ENCODE peak calls at places on chromosomes 12 and 14, in ten cellular contexts. T is tibial nerve; I is lower lobe of right lung; A is neuronal stem cell; B is AG09309; W is CD8-positive, alpha-beta memory T cell; L is mucosa of descending colon; R is GM23248; H is cardiac fibroblast; C is astrocyte of the cerebellum. U is an unnamed sample.

GRCh38 chr12:25694072-25694471 is 141.0 kb upstream of the LMNTD1 start:
- DNase-seq in T (peak), I (no peak), A (no peak), B (peak), W (no peak), L (no peak), R (peak), H (peak), C (no peak), U (peak)

GRCh38 chr14:101442451-101442850 is 118.8 kb upstream of the DIO3 start:
- DNase-seq in T (no peak), I (no peak), A (no peak), B (no peak), W (peak), L (no peak), R (no peak), H (no peak), C (no peak), U (no peak)

GRCh38 chr14:101681795-101682194 is 79.7 kb upstream of the PPP2R5C start:
- DNase-seq in T (no peak), I (no peak), A (no peak), B (no peak), W (no peak), L (no peak), R (no peak), H (no peak), C (no peak), U (no peak)

GRCh38 chr14:50397461-50398196 is 948 bp upstream of the CDKL1 start:
- DNase-seq in T (peak), I (no peak), A (no peak), B (no peak), W (no peak), L (no peak), R (peak), H (peak), C (no peak), U (no peak)

GRCh38 chr14:71620401-71620800 is 311.8 kb upstream of the RGS6 start:
- DNase-seq in T (no peak), I (no peak), A (no peak), B (no peak), W (no peak), L (no peak), R (peak), H (peak), C (no peak), U (peak)

GRCh38 chr14:78340250-78340649 is 170.1 kb downstream of the NRXN3 start:
- DNase-seq in T (no peak), I (no peak), A (no peak), B (no peak), W (no peak), L (no peak), R (no peak), H (no peak), C (no peak), U (no peak)

GRCh38 chr12:6352198-6353173 is 10.6 kb upstream of the TNFRSF1A start:
- DNase-seq in T (no peak), I (no peak), A (no peak), B (no peak), W (no peak), L (no peak), R (no peak), H (no peak), C (no peak), U (no peak)

GRCh38 chr12:24069532-24070395 is 120.3 kb upstream of the SOX5 start:
- DNase-seq in T (no peak), I (no peak), A (peak), B (no peak), W (no peak), L (no peak), R (no peak), H (peak), C (no peak), U (no peak)

GRCh38 chr12:81859521-81859920 is 100.4 kb upstream of the PPFIA2 start:
- DNase-seq in T (no peak), I (no peak), A (no peak), B (no peak), W (no peak), L (no peak), R (no peak), H (no peak), C (no peak), U (no peak)

GRCh38 chr14:64464695-64465094 is 604 bp upstream of the AKAP5 start:
- DNase-seq in T (no peak), I (no peak), A (no peak), B (no peak), W (no peak), L (no peak), R (no peak), H (no peak), C (no peak), U (no peak)

GRCh38 chr14:51666831-51667230 is 15.1 kb downstream of the FRMD6 start:
- DNase-seq in T (no peak), I (no peak), A (no peak), B (no peak), W (no peak), L (no peak), R (no peak), H (peak), C (no peak), U (no peak)

GRCh38 chr12:16523570-16524331 is 82.2 kb downstream of the LMO3 start:
- DNase-seq in T (no peak), I (no peak), A (no peak), B (no peak), W (no peak), L (no peak), R (peak), H (peak), C (no peak), U (no peak)

GRCh38 chr12:33000016-33000415 is 103.4 kb upstream of the PKP2 start:
- DNase-seq in T (no peak), I (no peak), A (no peak), B (no peak), W (no peak), L (no peak), R (no peak), H (no peak), C (no peak), U (no peak)

GRCh38 chr12:121812320-121812871 is 8.6 kb downstream of the SETD1B start:
- DNase-seq in T (peak), I (peak), A (peak), B (no peak), W (no peak), L (peak), R (peak), H (peak), C (no peak), U (no peak)

GRCh38 chr14:59278111-59278510 is 89.6 kb downstream of the DAAM1 start:
- DNase-seq in T (no peak), I (no peak), A (no peak), B (no peak), W (no peak), L (no peak), R (peak), H (peak), C (peak), U (peak)

GRCh38 chr12:52032431-52032796 is 18.8 kb upstream of the NR4A1 start:
- DNase-seq in T (peak), I (no peak), A (no peak), B (no peak), W (no peak), L (no peak), R (peak), H (peak), C (peak), U (no peak)

GRCh38 chr12:62434504-62435336 is 31.9 kb upstream of the MON2 start:
- DNase-seq in T (no peak), I (no peak), A (no peak), B (no peak), W (no peak), L (no peak), R (peak), H (no peak), C (no peak), U (no peak)

GRCh38 chr12:55715169-55715764 is 579 bp upstream of the BLOC1S1 start:
- DNase-seq in T (no peak), I (no peak), A (no peak), B (no peak), W (no peak), L (no peak), R (no peak), H (no peak), C (no peak), U (no peak)

GRCh38 chr12:117090816-117091711 is 8.2 kb downstream of the TESC start:
- DNase-seq in T (no peak), I (peak), A (no peak), B (no peak), W (no peak), L (no peak), R (no peak), H (no peak), C (no peak), U (no peak)

GRCh38 chr14:69573841-69574265 is 818 bp downstream of the CCDC177 start:
- DNase-seq in T (no peak), I (no peak), A (peak), B (no peak), W (no peak), L (no peak), R (peak), H (no peak), C (no peak), U (no peak)

GRCh38 chr12:130196827-130197226 is 34.6 kb downstream of the FZD10 start:
- DNase-seq in T (no peak), I (no peak), A (no peak), B (no peak), W (no peak), L (no peak), R (no peak), H (no peak), C (no peak), U (no peak)

GRCh38 chr14:95182379-95182778 is 25.1 kb upstream of the DICER1 start:
- DNase-seq in T (no peak), I (no peak), A (no peak), B (no peak), W (no peak), L (no peak), R (no peak), H (no peak), C (no peak), U (no peak)

GRCh38 chr12:96881608-96882007 is 25.4 kb upstream of the NEDD1 start:
- DNase-seq in T (no peak), I (no peak), A (no peak), B (no peak), W (no peak), L (no peak), R (no peak), H (no peak), C (no peak), U (no peak)

GRCh38 chr14:66038214-66038977 is 447.8 kb upstream of the CCDC196 start:
- DNase-seq in T (peak), I (no peak), A (no peak), B (peak), W (no peak), L (no peak), R (peak), H (peak), C (no peak), U (peak)

GRCh38 chr12:81942588-81942987 is 183.4 kb upstream of the PPFIA2 start:
- DNase-seq in T (no peak), I (no peak), A (no peak), B (no peak), W (peak), L (no peak), R (no peak), H (no peak), C (no peak), U (no peak)

GRCh38 chr12:29416748-29417147 is 35.8 kb upstream of the ERGIC2 start:
- DNase-seq in T (no peak), I (no peak), A (no peak), B (no peak), W (no peak), L (no peak), R (no peak), H (no peak), C (no peak), U (no peak)

GRCh38 chr14:42930058-42930457 is 1323.4 kb downstream of the LRFN5 start:
- DNase-seq in T (no peak), I (no peak), A (no peak), B (no peak), W (no peak), L (no peak), R (no peak), H (no peak), C (no peak), U (peak)

GRCh38 chr14:32367501-32367900 is 38.4 kb downstream of the AKAP6 start:
- DNase-seq in T (no peak), I (no peak), A (no peak), B (no peak), W (no peak), L (no peak), R (peak), H (peak), C (no peak), U (no peak)

DNA sequence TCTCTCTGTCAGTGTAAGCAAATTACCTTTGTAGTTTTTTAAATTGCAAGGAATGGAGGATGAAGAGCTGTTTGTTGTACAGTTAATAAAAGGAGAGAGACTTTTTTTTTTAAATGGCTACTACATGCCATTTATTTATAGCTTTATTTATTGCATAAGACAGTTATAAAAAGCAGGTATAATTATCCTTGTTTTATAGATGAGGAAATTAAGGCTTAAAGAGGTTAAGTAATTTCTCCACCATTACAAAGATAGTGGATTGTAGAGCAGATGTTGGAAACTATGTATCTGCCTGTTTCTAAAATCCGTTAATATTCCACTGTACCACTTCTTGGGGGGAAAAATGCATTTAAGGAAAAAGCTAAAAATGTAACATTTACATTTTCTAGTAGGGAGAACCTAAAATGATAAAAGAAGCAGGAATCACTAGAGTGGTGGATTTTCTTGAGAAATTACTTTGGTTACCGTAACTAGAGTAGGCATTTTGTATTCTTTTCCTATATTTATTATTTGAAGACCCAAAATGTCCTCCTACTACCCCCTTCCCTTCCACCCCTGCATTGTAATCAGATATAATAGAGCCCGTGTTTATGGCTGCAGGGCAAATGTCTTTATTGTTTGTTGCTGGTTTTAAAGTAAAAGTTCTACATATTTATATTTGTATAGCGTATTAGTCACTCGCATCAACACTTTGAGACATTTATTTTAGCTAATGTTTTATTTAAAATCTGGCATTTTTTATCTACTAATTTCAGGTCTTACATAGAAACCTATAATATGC is 2.3 kb downstream of the SNAPC1 start:
- DNase-seq in T (no peak), I (no peak), A (no peak), B (no peak), W (no peak), L (no peak), R (peak), H (peak), C (no peak), U (no peak)
- H3K4me3 ChIP-seq in T (no peak), I (no peak), A (no peak), B (no peak), W (no peak), L (no peak), R (peak), H (peak), C (peak), U (peak)

DNA sequence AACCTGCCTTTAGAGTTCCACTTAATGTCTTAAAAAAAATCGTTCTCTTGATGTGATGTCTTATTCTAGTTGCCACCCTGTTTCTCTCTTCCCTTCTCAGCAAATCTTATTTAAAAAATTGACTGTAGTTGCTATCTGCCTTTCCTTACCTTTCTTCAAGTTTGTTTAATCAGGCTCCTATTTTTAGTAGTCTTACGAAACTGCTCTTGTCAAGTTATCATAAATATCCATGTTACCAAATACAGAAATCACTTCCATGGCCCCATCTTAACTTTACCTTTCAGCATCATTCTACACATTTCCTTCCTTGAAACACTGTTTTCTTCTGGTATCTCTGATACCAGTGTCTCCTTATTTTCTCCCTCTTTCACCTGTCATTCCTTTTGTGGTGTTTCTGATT is 227.3 kb downstream of the ERC1 start:
- DNase-seq in T (no peak), I (no peak), A (no peak), B (no peak), W (no peak), L (no peak), R (no peak), H (no peak), C (no peak), U (no peak)
- H3K4me3 ChIP-seq in T (no peak), I (no peak), A (no peak), B (no peak), W (no peak), L (no peak), R (no peak), H (no peak), C (no peak), U (no peak)

GRCh38 chr12:112777387-112778025 is 14.0 kb upstream of the RPH3A start:
- DNase-seq in T (no peak), I (no peak), A (peak), B (no peak), W (no peak), L (no peak), R (no peak), H (no peak), C (no peak), U (no peak)
- H3K4me3 ChIP-seq in T (no peak), I (no peak), A (no peak), B (no peak), W (no peak), L (no peak), R (no peak), H (no peak), C (no peak), U (no peak)

GRCh38 chr14:89493406-89493805 is 76.4 kb upstream of the FOXN3 start:
- DNase-seq in T (no peak), I (no peak), A (no peak), B (no peak), W (no peak), L (no peak), R (no peak), H (no peak), C (no peak), U (no peak)
- H3K4me3 ChIP-seq in T (no peak), I (no peak), A (no peak), B (no peak), W (no peak), L (no peak), R (no peak), H (no peak), C (no peak), U (no peak)

GRCh38 chr12:47082963-47083621 is 3.3 kb upstream of the AMIGO2 start:
- DNase-seq in T (peak), I (no peak), A (no peak), B (peak), W (no peak), L (no peak), R (peak), H (peak), C (peak), U (peak)
- H3K4me3 ChIP-seq in T (no peak), I (no peak), A (no peak), B (no peak), W (no peak), L (no peak), R (no peak), H (no peak), C (no peak), U (no peak)

GRCh38 chr14:103073876-103074698 is 9.9 kb upstream of the LBHD2 start:
- DNase-seq in T (no peak), I (no peak), A (no peak), B (no peak), W (no peak), L (peak), R (peak), H (no peak), C (no peak), U (no peak)

GRCh38 chr14:103073367-103073875 is 10.6 kb upstream of the LBHD2 start:
- DNase-seq in T (no peak), I (no peak), A (no peak), B (no peak), W (no peak), L (peak), R (no peak), H (no peak), C (no peak), U (no peak)

GRCh38 chr14:103071544-103072251 is 12.3 kb upstream of the LBHD2 start:
- DNase-seq in T (no peak), I (peak), A (no peak), B (no peak), W (no peak), L (peak), R (peak), H (peak), C (no peak), U (no peak)

GRCh38 chr14:103072595-103073366 is 11.2 kb upstream of the LBHD2 start:
- DNase-seq in T (no peak), I (no peak), A (no peak), B (no peak), W (no peak), L (peak), R (peak), H (no peak), C (no peak), U (no peak)

DNA sequence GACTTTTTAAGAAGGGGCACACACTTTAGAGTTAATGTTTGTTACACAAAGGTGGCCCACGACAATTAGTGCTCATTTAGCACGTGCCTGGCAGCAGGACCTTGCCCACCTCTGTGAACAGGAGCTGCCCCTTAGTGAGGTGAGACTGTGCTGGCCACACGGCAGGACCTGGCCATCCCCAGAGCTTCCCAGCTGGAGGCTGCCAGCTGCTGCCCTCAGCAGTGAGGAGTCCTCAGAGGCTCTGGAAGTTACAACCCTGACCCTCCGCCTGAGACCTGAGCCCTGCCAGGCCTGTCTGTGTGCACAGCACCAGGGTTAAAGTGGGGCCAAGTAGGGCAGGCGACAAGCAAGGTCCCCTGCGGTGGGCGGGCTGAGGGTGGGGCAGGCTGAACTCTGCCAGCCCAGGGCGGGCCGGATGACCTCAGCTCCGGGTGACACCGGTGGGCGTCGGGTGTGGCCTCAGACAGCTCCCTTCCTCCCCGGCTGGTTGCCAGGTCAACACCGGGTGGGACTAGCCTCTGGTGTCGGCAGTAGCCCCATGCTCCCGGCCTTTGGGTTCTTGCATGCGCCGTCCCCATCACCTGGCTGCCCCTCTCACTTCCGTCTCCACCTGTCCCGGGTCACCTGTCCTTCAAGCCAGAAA is 9.2 kb upstream of the LBHD2 start:
- DNase-seq in T (peak), I (peak), A (no peak), B (no peak), W (peak), L (peak), R (peak), H (no peak), C (no peak), U (no peak)
- H3K4me3 ChIP-seq in T (peak), I (peak), A (no peak), B (no peak), W (peak), L (no peak), R (peak), H (no peak), C (peak), U (peak)

U was measured in skeletal muscle cell.